ENCODE peak calls at places on chromosomes 5 and 9, in four cellular contexts. J is colonic mucosa; E is aorta; N is CD8-positive, alpha-beta T cell. K is an unnamed sample.

GRCh38 chr5:36734422-36734821 is 128.0 kb downstream of the SLC1A3 start:
- DNase-seq in J (no peak), N (no peak), E (no peak), K (no peak)

GRCh38 chr5:143987751-143988560 is 176.0 kb downstream of the HMHB1 start:
- DNase-seq in J (no peak), E (no peak), N (no peak), K (no peak)

GRCh38 chr9:106066937-106067545 is 372.7 kb downstream of the TMEM38B start:
- DNase-seq in N (no peak), E (no peak), J (no peak), K (no peak)

GRCh38 chr5:60505373-60505772 is 194.6 kb downstream of the DEPDC1B start:
- DNase-seq in E (no peak), N (no peak), J (no peak), K (no peak)

GRCh38 chr9:14941487-14941886 is 31.3 kb upstream of the FREM1 start:
- DNase-seq in E (no peak), J (no peak), N (no peak), K (no peak)

GRCh38 chr9:89522261-89522978 is 24.5 kb upstream of the SEMA4D start:
- DNase-seq in J (peak; percentile 43), E (no peak), N (peak; percentile 89), K (no peak)

GRCh38 chr5:54876-55569 is 36.9 kb upstream of the PLEKHG4B start:
- DNase-seq in J (no peak), E (no peak), N (no peak), K (no peak)

GRCh38 chr9:133160742-133161541 is 2.8 kb downstream of the GBGT1 start:
- DNase-seq in N (peak; percentile 51), E (peak; percentile 76), J (peak; percentile 77), K (peak; percentile 76)

GRCh38 chr9:129981180-129981907 is 61.6 kb downstream of the FNBP1 start:
- DNase-seq in E (peak; percentile 72), J (no peak), N (no peak), K (no peak)

GRCh38 chr5:169097374-169097831 is 203.5 kb downstream of the SLIT3 start:
- DNase-seq in J (no peak), E (no peak), N (no peak), K (peak; percentile 61)

GRCh38 chr5:56490971-56491468 is 257.9 kb upstream of the ANKRD55 start:
- DNase-seq in N (peak; percentile 41), J (no peak), E (no peak), K (no peak)

GRCh38 chr9:124359841-124360240 is 55.4 kb downstream of the PSMB7 start:
- DNase-seq in E (no peak), J (no peak), N (no peak), K (no peak)

GRCh38 chr5:11903614-11904269 is 504 bp downstream of the CTNND2 start:
- DNase-seq in N (no peak), E (peak; percentile 41), J (no peak), K (peak; percentile 85)

GRCh38 chr5:76601470-76601869 is 21.7 kb downstream of the F2RL2 start:
- DNase-seq in N (no peak), J (peak; percentile 31), E (no peak), K (no peak)

GRCh38 chr5:67246108-67246507 is 49.5 kb upstream of the CD180 start:
- DNase-seq in N (no peak), E (no peak), J (peak; percentile 42), K (no peak)

GRCh38 chr5:150139334-150139733 is 16.3 kb downstream of the PDGFRB start:
- DNase-seq in E (no peak), J (no peak), N (no peak), K (no peak)

DNA sequence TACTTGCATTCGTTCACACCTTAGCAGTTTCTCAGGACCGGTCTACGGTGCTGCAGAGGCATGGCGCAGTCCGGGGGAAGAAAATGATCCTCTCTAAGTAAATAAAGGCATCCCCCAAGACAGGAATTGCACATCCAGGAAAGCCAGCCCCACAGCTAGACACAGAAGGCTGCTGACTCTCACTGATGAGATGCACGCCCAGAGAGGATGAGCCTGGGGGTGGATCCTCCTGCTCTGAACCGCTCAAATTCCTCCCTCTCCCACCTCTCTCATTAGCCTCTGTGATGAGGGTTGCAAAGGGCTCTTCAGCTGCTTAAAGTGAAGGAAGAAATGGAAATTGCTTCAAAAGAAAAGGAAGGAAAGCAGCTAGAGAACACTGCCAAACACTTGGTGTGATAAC is 132.4 kb downstream of the TTLL11 start:
- DNase-seq in E (no peak), N (no peak), J (no peak), K (no peak)
- H3K4me1 ChIP-seq in E (no peaks in the 10 kb centered on the region), N (no peaks in the 10 kb centered on the region), J (no peaks in the 10 kb centered on the region), K (no peaks in the 10 kb centered on the region)

DNA sequence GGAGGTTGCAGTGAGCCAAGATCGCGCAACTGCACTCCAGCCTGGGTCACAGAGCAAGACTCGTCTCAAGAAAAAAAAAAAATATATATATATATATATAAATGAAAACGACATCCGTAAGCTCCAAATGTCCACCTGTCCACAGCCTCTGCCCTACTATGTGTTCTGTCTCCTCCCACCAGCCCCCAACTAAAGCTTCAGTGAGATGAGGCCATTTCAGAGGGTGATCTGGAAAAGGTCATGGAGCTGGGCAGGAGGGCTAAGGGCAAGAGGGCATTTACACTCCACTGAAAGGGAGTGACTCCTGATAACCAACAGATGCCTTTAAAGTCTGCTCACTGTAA is 2.4 kb downstream of the SPRY4 start:
- DNase-seq in E (no peak), J (no peak), N (no peak), K (no peak)
- H3K4me1 ChIP-seq in E (peaks cover 17% of the 10 kb centered on the region), J (peaks cover 6% of the 10 kb centered on the region), N (peaks cover 34% of the 10 kb centered on the region), K (peaks cover 7% of the 10 kb centered on the region)

GRCh38 chr5:139635191-139635590 is 13.0 kb upstream of the CXXC5 start:
- DNase-seq in J (no peak), N (no peak), E (no peak), K (no peak)
- H3K4me1 ChIP-seq in J (peaks cover 20% of the 10 kb centered on the region), N (peaks cover 44% of the 10 kb centered on the region), E (no peaks in the 10 kb centered on the region), K (peaks cover 21% of the 10 kb centered on the region)

GRCh38 chr9:21680590-21680989 is 121.8 kb upstream of the MTAP start:
- DNase-seq in J (no peak), E (no peak), N (no peak), K (no peak)
- H3K4me1 ChIP-seq in J (no peaks in the 10 kb centered on the region), E (no peaks in the 10 kb centered on the region), N (no peaks in the 10 kb centered on the region), K (no peaks in the 10 kb centered on the region)

GRCh38 chr9:134190232-134191121 is 26.1 kb upstream of the RNU6ATAC start:
- DNase-seq in J (no peak), N (no peak), E (peak; percentile 35), K (peak; percentile 43)
- H3K4me1 ChIP-seq in J (no peaks in the 10 kb centered on the region), N (peaks cover 14% of the 10 kb centered on the region), E (no peaks in the 10 kb centered on the region), K (no peaks in the 10 kb centered on the region)